ENCODE peak calls at places on chromosomes 13 and 19, in nine cellular contexts. Y is cardiac muscle cell; U is Right ventricle myocardium superior; O is NCI-H226; P is HEK293T; G is left lung; R is CD8-positive, alpha-beta T cell; Z is fibroblast of lung; C is fibroblast of mammary gland. K is an unnamed sample.

GRCh38 chr13:95128045-95128643 is 173.1 kb downstream of the ABCC4 start:
- DNase-seq in U (no peak), P (no peak), R (no peak), C (no peak), Z (peak), O (no peak), Y (no peak), G (no peak), K (no peak)

GRCh38 chr19:1086618-1087017 is 8.6 kb downstream of the POLR2E start:
- DNase-seq in O (no peak), P (no peak), U (no peak), C (no peak), R (peak), Y (no peak), Z (no peak), G (no peak), K (no peak)

GRCh38 chr13:80430561-80430960 is 89.6 kb upstream of the SPRY2 start:
- DNase-seq in G (no peak), O (no peak), Y (no peak), P (no peak), Z (peak), U (no peak), C (peak), R (no peak), K (no peak)

GRCh38 chr19:55118401-55118991 is 1.1 kb upstream of the PPP1R12C start:
- DNase-seq in O (no peak), Y (peak), U (peak), R (no peak), Z (peak), G (peak), C (peak), P (peak), K (no peak)

GRCh38 chr19:38813323-38813722 is 578 bp upstream of the LGALS4 start:
- DNase-seq in U (no peak), Y (no peak), C (no peak), G (no peak), O (no peak), Z (no peak), P (no peak), R (no peak), K (no peak)

GRCh38 chr19:18282021-18282787 is 782 bp upstream of the JUND start:
- DNase-seq in Z (no peak), C (peak), P (no peak), Y (no peak), U (peak), O (no peak), R (no peak), G (no peak), K (no peak)

GRCh38 chr19:50147462-50148423 is 15.3 kb downstream of the IZUMO2 start:
- DNase-seq in G (peak), P (peak), C (peak), U (peak), R (peak), Z (peak), O (peak), Y (peak), K (peak)

GRCh38 chr19:18379803-18380747 is 5.9 kb upstream of the GDF15 start:
- DNase-seq in P (no peak), G (peak), R (no peak), U (peak), C (peak), O (peak), Z (peak), Y (peak), K (no peak)

GRCh38 chr19:54424660-54425381 is 9.6 kb downstream of the TTYH1 start:
- DNase-seq in G (no peak), Z (no peak), C (no peak), P (no peak), Y (no peak), O (no peak), R (no peak), U (no peak), K (no peak)

GRCh38 chr13:46759861-46760260 is 37.1 kb downstream of the ESD start:
- DNase-seq in C (peak), Z (peak), U (no peak), P (no peak), G (no peak), O (no peak), Y (peak), R (no peak), K (no peak)

GRCh38 chr13:40681341-40682051 is 15.1 kb upstream of the FOXO1 start:
- DNase-seq in Y (peak), C (no peak), U (no peak), R (no peak), Z (no peak), G (no peak), O (peak), P (no peak), K (no peak)

GRCh38 chr19:39915101-39915847 is 19.2 kb downstream of the FCGBP start:
- DNase-seq in G (no peak), C (no peak), Y (no peak), R (no peak), U (no peak), P (no peak), Z (no peak), O (no peak), K (no peak)

GRCh38 chr19:42284641-42285341 is 15.7 kb downstream of the CIC start:
- DNase-seq in P (no peak), Z (no peak), R (no peak), Y (no peak), C (no peak), G (peak), O (no peak), U (peak), K (no peak)

GRCh38 chr19:58519087-58519354 is 589 bp downstream of the ZBTB45 start:
- DNase-seq in Y (peak), G (peak), U (peak), P (peak), R (peak), Z (peak), C (peak), O (peak), K (peak)

GRCh38 chr19:52946322-52947310 is 16.1 kb downstream of the ZNF816 start:
- DNase-seq in Z (no peak), U (peak), Y (peak), G (no peak), O (peak), R (no peak), C (peak), P (no peak), K (no peak)

GRCh38 chr13:112532837-112533745 is 54.9 kb downstream of the TUBGCP3 start:
- DNase-seq in Y (peak), G (no peak), R (no peak), P (no peak), Z (no peak), C (no peak), O (no peak), U (no peak), K (no peak)

GRCh38 chr19:34363094-34363493 is 1.9 kb upstream of the GPI start:
- DNase-seq in C (no peak), P (no peak), O (no peak), Y (no peak), U (no peak), G (no peak), R (no peak), Z (no peak), K (no peak)

GRCh38 chr13:100234524-100235136 is 145.7 kb downstream of the PCCA start:
- DNase-seq in C (peak), U (no peak), R (no peak), P (no peak), G (no peak), Y (peak), O (no peak), Z (peak), K (no peak)

GRCh38 chr13:100176781-100177389 is 88.0 kb downstream of the PCCA start:
- DNase-seq in U (no peak), G (no peak), O (no peak), Z (peak), Y (peak), C (peak), P (peak), R (no peak), K (no peak)

GRCh38 chr19:35223084-35223790 is 5.3 kb downstream of the FAM187B start:
- DNase-seq in Y (no peak), O (no peak), U (no peak), R (peak), P (no peak), Z (no peak), C (no peak), G (no peak), K (no peak)

GRCh38 chr13:67094952-67095351 is 135.2 kb downstream of the PCDH9 start:
- DNase-seq in O (no peak), C (no peak), R (no peak), Z (no peak), Y (peak), G (no peak), P (no peak), U (no peak), K (no peak)

GRCh38 chr13:50144473-50145160 is 129.4 kb downstream of the KCNRG start:
- DNase-seq in P (no peak), C (no peak), U (no peak), G (no peak), Y (no peak), Z (no peak), O (no peak), R (no peak), K (no peak)

GRCh38 chr19:42277821-42278809 is 9.1 kb downstream of the CIC start:
- DNase-seq in G (no peak), Z (no peak), O (peak), U (peak), P (no peak), C (no peak), Y (peak), R (no peak), K (no peak)

GRCh38 chr13:106522898-106523525 is 12.4 kb downstream of the EFNB2 start:
- DNase-seq in R (no peak), O (no peak), U (no peak), G (no peak), C (no peak), Y (no peak), Z (no peak), P (no peak), K (no peak)

GRCh38 chr13:31627097-31627496 is 112.2 kb upstream of the RXFP2 start:
- DNase-seq in P (no peak), U (no peak), Y (peak), O (no peak), G (no peak), C (peak), R (no peak), Z (peak), K (no peak)

GRCh38 chr13:49908637-49909036 is 27.5 kb downstream of the SPRYD7 start:
- DNase-seq in R (no peak), O (no peak), U (no peak), G (no peak), C (no peak), P (no peak), Y (no peak), Z (no peak), K (no peak)

GRCh38 chr19:16561382-16561781 is 10.8 kb downstream of the SLC35E1 start:
- DNase-seq in Z (no peak), C (no peak), R (no peak), Y (no peak), G (no peak), P (no peak), O (no peak), U (no peak), K (no peak)

GRCh38 chr13:111139452-111139851 is 24.3 kb downstream of the ARHGEF7 start:
- DNase-seq in Y (no peak), G (no peak), U (no peak), P (no peak), Z (no peak), C (no peak), O (no peak), R (no peak), K (no peak)

GRCh38 chr19:55433292-55433691 is 9.8 kb downstream of the SHISA7 start:
- DNase-seq in Z (no peak), G (no peak), P (no peak), U (no peak), R (no peak), O (no peak), C (no peak), Y (no peak), K (no peak)

GRCh38 chr19:19218911-19219310 is 7.2 kb downstream of the NCAN start:
- DNase-seq in P (no peak), G (no peak), Y (no peak), U (no peak), Z (no peak), R (no peak), O (no peak), C (no peak), K (no peak)

GRCh38 chr13:79781829-79782540 is 301.0 kb downstream of the NDFIP2 start:
- DNase-seq in U (no peak), C (no peak), Y (no peak), G (no peak), Z (no peak), P (no peak), R (no peak), O (peak), K (no peak)

GRCh38 chr13:67772807-67773453 is 542.8 kb upstream of the PCDH9 start:
- DNase-seq in O (no peak), R (no peak), U (no peak), P (no peak), G (no peak), Y (no peak), Z (no peak), C (no peak), K (no peak)

GRCh38 chr19:35977446-35978222 is 17.4 kb upstream of the SDHAF1 start:
- DNase-seq in Y (no peak), P (peak), U (no peak), Z (no peak), G (no peak), C (no peak), R (no peak), O (no peak), K (peak)

GRCh38 chr13:50847501-50847900 is 4.0 kb upstream of the DLEU7 start:
- DNase-seq in Z (no peak), O (no peak), P (no peak), C (no peak), Y (no peak), U (no peak), G (no peak), R (no peak), K (no peak)

GRCh38 chr19:41352609-41353465 is 885 bp downstream of the TGFB1 start:
- DNase-seq in P (peak), C (peak), R (peak), Z (peak), G (peak), U (peak), Y (peak), O (peak), K (peak)

GRCh38 chr13:111899714-111900389 is 167.1 kb upstream of the SOX1 start:
- DNase-seq in U (no peak), Y (no peak), Z (no peak), R (peak), O (no peak), C (no peak), G (no peak), P (no peak), K (no peak)

GRCh38 chr13:20566424-20566916 is 487 bp upstream of the IFT88 start:
- DNase-seq in U (no peak), Z (peak), G (no peak), P (no peak), R (no peak), Y (no peak), O (no peak), C (peak), K (no peak)

GRCh38 chr19:7874080-7874856 is at the start of gene PRR36:
- DNase-seq in R (no peak), Y (no peak), U (no peak), P (peak), O (peak), G (no peak), C (no peak), Z (no peak), K (no peak)